ENCODE peak calls at places on chromosome X, in six cellular contexts. One of them, this sample, is unnamed. For H3K4me1, the result is how much of the 10 kb centered on the place peaks cover.

GRCh38 chrX:103817502-103817901 is 14.6 kb downstream of the RAB9B start:
- DNase-seq in testis: no peak
- DNase-seq in upper lobe of right lung: no peak
- DNase-seq in transverse colon: no peak
- DNase-seq in iPS DF 6.9: no peak
- DNase-seq in aorta: no peak
- DNase-seq in this sample: no peak

GRCh38 chrX:153694687-153695270 is 7.1 kb downstream of the SLC6A8 start:
- DNase-seq in testis: no peak
- DNase-seq in upper lobe of right lung: no peak
- DNase-seq in transverse colon: no peak
- DNase-seq in iPS DF 6.9: no peak
- DNase-seq in aorta: no peak
- DNase-seq in this sample: no peak

GRCh38 chrX:23493941-23494374 is 159.3 kb downstream of the PTCHD1 start:
- DNase-seq in testis: no peak
- DNase-seq in upper lobe of right lung: no peak
- DNase-seq in transverse colon: no peak
- DNase-seq in iPS DF 6.9: no peak
- DNase-seq in aorta: no peak
- DNase-seq in this sample: no peak

GRCh38 chrX:101659601-101660063 is at the start of gene ARMCX2:
- DNase-seq in testis: peak
- DNase-seq in upper lobe of right lung: peak
- DNase-seq in transverse colon: peak
- DNase-seq in iPS DF 6.9: peak
- DNase-seq in aorta: peak
- DNase-seq in this sample: peak

GRCh38 chrX:7272301-7272700 is 124.3 kb upstream of the PUDP start:
- DNase-seq in testis: no peak
- DNase-seq in upper lobe of right lung: no peak
- DNase-seq in transverse colon: no peak
- DNase-seq in iPS DF 6.9: no peak
- DNase-seq in aorta: no peak
- DNase-seq in this sample: no peak

GRCh38 chrX:129139837-129140679 is 383.2 kb downstream of the SMARCA1 start:
- DNase-seq in testis: no peak
- DNase-seq in upper lobe of right lung: no peak
- DNase-seq in transverse colon: no peak
- DNase-seq in iPS DF 6.9: no peak
- DNase-seq in aorta: no peak
- DNase-seq in this sample: no peak

GRCh38 chrX:14030248-14030592 is 528 bp upstream of the GEMIN8 start:
- DNase-seq in testis: no peak
- DNase-seq in upper lobe of right lung: no peak
- DNase-seq in transverse colon: no peak
- DNase-seq in iPS DF 6.9: no peak
- DNase-seq in aorta: no peak
- DNase-seq in this sample: no peak

GRCh38 chrX:123291623-123292022 is 107.5 kb downstream of the GRIA3 start:
- DNase-seq in testis: peak
- DNase-seq in upper lobe of right lung: no peak
- DNase-seq in transverse colon: no peak
- DNase-seq in iPS DF 6.9: no peak
- DNase-seq in aorta: no peak
- DNase-seq in this sample: no peak

GRCh38 chrX:69093960-69094935 is 71.0 kb downstream of the PJA1 start:
- DNase-seq in testis: peak
- DNase-seq in upper lobe of right lung: no peak
- DNase-seq in transverse colon: peak
- DNase-seq in iPS DF 6.9: peak
- DNase-seq in aorta: no peak
- DNase-seq in this sample: peak

GRCh38 chrX:12994321-12994720 is 19.4 kb downstream of the TMSB4X start:
- DNase-seq in testis: no peak
- DNase-seq in upper lobe of right lung: no peak
- DNase-seq in transverse colon: no peak
- DNase-seq in iPS DF 6.9: no peak
- DNase-seq in aorta: no peak
- DNase-seq in this sample: no peak

GRCh38 chrX:97009391-97009790 is 125.7 kb downstream of the RPA4 start:
- DNase-seq in testis: no peak
- DNase-seq in upper lobe of right lung: no peak
- DNase-seq in transverse colon: no peak
- DNase-seq in iPS DF 6.9: no peak
- DNase-seq in aorta: no peak
- DNase-seq in this sample: no peak

GRCh38 chrX:17635231-17635630 is 102.1 kb upstream of the SCML1 start:
- DNase-seq in testis: no peak
- DNase-seq in upper lobe of right lung: no peak
- DNase-seq in transverse colon: peak
- DNase-seq in iPS DF 6.9: peak
- DNase-seq in aorta: no peak
- DNase-seq in this sample: peak

GRCh38 chrX:95057341-95057740 is 1383.3 kb downstream of the FAM133A start:
- DNase-seq in testis: no peak
- DNase-seq in upper lobe of right lung: no peak
- DNase-seq in transverse colon: no peak
- DNase-seq in iPS DF 6.9: no peak
- DNase-seq in aorta: no peak
- DNase-seq in this sample: no peak

GRCh38 chrX:93673869-93674271 is at the start of gene FAM133A:
- DNase-seq in testis: peak
- DNase-seq in upper lobe of right lung: no peak
- DNase-seq in transverse colon: no peak
- DNase-seq in iPS DF 6.9: no peak
- DNase-seq in aorta: no peak
- DNase-seq in this sample: no peak

GRCh38 chrX:50111762-50112161 is 89.0 kb downstream of the AKAP4 start:
- DNase-seq in testis: peak
- DNase-seq in upper lobe of right lung: peak
- DNase-seq in transverse colon: peak
- DNase-seq in iPS DF 6.9: no peak
- DNase-seq in aorta: no peak
- DNase-seq in this sample: no peak

GRCh38 chrX:48021026-48021900 is 14.5 kb downstream of the SPACA5 start:
- DNase-seq in testis: peak
- DNase-seq in upper lobe of right lung: peak
- DNase-seq in transverse colon: peak
- DNase-seq in iPS DF 6.9: peak
- DNase-seq in aorta: peak
- DNase-seq in this sample: peak

GRCh38 chrX:134460861-134461218 is 875 bp downstream of the HPRT1 start:
- DNase-seq in testis: no peak
- DNase-seq in upper lobe of right lung: no peak
- DNase-seq in transverse colon: no peak
- DNase-seq in iPS DF 6.9: no peak
- DNase-seq in aorta: no peak
- DNase-seq in this sample: no peak

GRCh38 chrX:41353964-41354363 is 20.0 kb downstream of the DDX3X start:
- DNase-seq in testis: no peak
- DNase-seq in upper lobe of right lung: no peak
- DNase-seq in transverse colon: no peak
- DNase-seq in iPS DF 6.9: no peak
- DNase-seq in aorta: no peak
- DNase-seq in this sample: no peak

GRCh38 chrX:46967547-46967946 is 55.3 kb downstream of the JADE3 start:
- DNase-seq in testis: no peak
- DNase-seq in upper lobe of right lung: no peak
- DNase-seq in transverse colon: no peak
- DNase-seq in iPS DF 6.9: no peak
- DNase-seq in aorta: no peak
- DNase-seq in this sample: no peak

GRCh38 chrX:22365460-22365859 is 92.7 kb downstream of the CBLL2 start:
- DNase-seq in testis: no peak
- DNase-seq in upper lobe of right lung: no peak
- DNase-seq in transverse colon: no peak
- DNase-seq in iPS DF 6.9: no peak
- DNase-seq in aorta: no peak
- DNase-seq in this sample: no peak

GRCh38 chrX:101206471-101206870 is 13.1 kb upstream of the DRP2 start:
- DNase-seq in testis: no peak
- DNase-seq in upper lobe of right lung: no peak
- DNase-seq in transverse colon: no peak
- DNase-seq in iPS DF 6.9: no peak
- DNase-seq in aorta: no peak
- DNase-seq in this sample: no peak

GRCh38 chrX:136268051-136269048 is 17.1 kb upstream of the MAP7D3 start:
- DNase-seq in testis: peak
- DNase-seq in upper lobe of right lung: no peak
- DNase-seq in transverse colon: peak
- DNase-seq in iPS DF 6.9: no peak
- DNase-seq in aorta: no peak
- DNase-seq in this sample: peak

GRCh38 chrX:135484636-135485289 is 35.7 kb upstream of the INTS6L start:
- DNase-seq in testis: peak
- DNase-seq in upper lobe of right lung: no peak
- DNase-seq in transverse colon: no peak
- DNase-seq in iPS DF 6.9: no peak
- DNase-seq in aorta: no peak
- DNase-seq in this sample: no peak

GRCh38 chrX:115564243-115564642 is 3.3 kb downstream of the PLS3 start:
- DNase-seq in testis: no peak
- DNase-seq in upper lobe of right lung: no peak
- DNase-seq in transverse colon: no peak
- DNase-seq in iPS DF 6.9: no peak
- DNase-seq in aorta: no peak
- DNase-seq in this sample: no peak

GRCh38 chrX:41634284-41634683 is 54.5 kb upstream of the GPR34 start:
- DNase-seq in testis: no peak
- DNase-seq in upper lobe of right lung: no peak
- DNase-seq in transverse colon: no peak
- DNase-seq in iPS DF 6.9: no peak
- DNase-seq in aorta: no peak
- DNase-seq in this sample: no peak

GRCh38 chrX:63657821-63658220 is 127.2 kb downstream of the ARHGEF9 start:
- DNase-seq in testis: no peak
- DNase-seq in upper lobe of right lung: peak
- DNase-seq in transverse colon: no peak
- DNase-seq in iPS DF 6.9: no peak
- DNase-seq in aorta: peak
- DNase-seq in this sample: no peak

GRCh38 chrX:100407147-100407783 is 2.8 kb downstream of the PCDH19 start:
- DNase-seq in testis: peak
- DNase-seq in upper lobe of right lung: no peak
- DNase-seq in transverse colon: no peak
- DNase-seq in iPS DF 6.9: no peak
- DNase-seq in aorta: no peak
- DNase-seq in this sample: no peak

GRCh38 chrX:81537723-81538122 is 335.8 kb downstream of the SH3BGRL start:
- DNase-seq in testis: no peak
- DNase-seq in upper lobe of right lung: no peak
- DNase-seq in transverse colon: no peak
- DNase-seq in iPS DF 6.9: no peak
- DNase-seq in aorta: no peak
- DNase-seq in this sample: no peak

GRCh38 chrX:107135965-107136307 is 17.3 kb upstream of the RBM41 start:
- DNase-seq in testis: no peak
- DNase-seq in upper lobe of right lung: no peak
- DNase-seq in transverse colon: no peak
- DNase-seq in iPS DF 6.9: no peak
- DNase-seq in aorta: no peak
- DNase-seq in this sample: no peak

DNA sequence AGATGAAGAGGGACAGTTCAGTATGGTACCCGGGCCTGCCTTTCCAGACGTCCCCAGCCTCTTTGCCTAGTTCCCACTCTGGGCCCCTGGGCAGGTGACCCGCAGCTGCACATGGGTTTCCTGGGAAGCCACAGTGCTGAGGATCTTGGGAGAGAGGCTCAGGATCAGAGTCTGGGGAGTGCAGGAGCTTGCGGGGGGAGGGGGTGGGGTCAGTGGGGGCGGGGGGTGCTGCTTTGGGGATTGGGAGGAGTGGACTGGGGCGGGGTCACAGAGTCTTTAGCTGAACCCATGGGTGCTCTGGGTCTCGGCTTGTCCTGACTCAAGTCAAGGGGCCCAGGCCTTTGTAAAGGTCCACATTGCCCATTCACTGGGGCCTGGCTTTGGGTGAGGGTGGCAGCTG is 63.6 kb downstream of the TBL1X start:
- DNase-seq in testis: no peak
- DNase-seq in upper lobe of right lung: no peak
- DNase-seq in transverse colon: no peak
- DNase-seq in iPS DF 6.9: no peak
- DNase-seq in aorta: no peak
- DNase-seq in this sample: no peak
- H3K4me1 ChIP-seq in testis: under half
- H3K4me1 ChIP-seq in upper lobe of right lung: under half
- H3K4me1 ChIP-seq in transverse colon: under half
- H3K4me1 ChIP-seq in iPS DF 6.9: under half
- H3K4me1 ChIP-seq in aorta: under half
- H3K4me1 ChIP-seq in this sample: under half

DNA sequence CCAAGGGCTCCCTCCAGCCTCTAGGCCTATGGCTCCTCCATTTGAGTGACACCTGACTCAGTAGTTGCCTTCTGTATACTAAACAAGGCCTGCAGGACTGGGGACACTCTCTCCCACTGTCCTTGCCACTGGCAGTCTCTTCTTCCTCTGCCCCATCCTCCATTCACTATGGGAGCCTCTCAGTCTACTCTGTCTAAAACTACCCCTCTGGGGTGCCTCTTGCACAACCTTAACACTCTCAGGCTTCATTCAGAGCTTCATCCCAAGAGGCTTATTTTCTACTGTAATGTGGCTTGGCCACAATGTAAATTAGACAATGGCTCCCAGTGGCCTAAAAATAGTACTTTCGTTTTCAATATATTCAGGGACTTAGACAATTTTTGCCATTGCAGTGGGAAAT is 133.0 kb downstream of the ZC4H2 start:
- DNase-seq in testis: no peak
- DNase-seq in upper lobe of right lung: no peak
- DNase-seq in transverse colon: no peak
- DNase-seq in iPS DF 6.9: no peak
- DNase-seq in aorta: no peak
- DNase-seq in this sample: no peak
- H3K4me1 ChIP-seq in testis: under half
- H3K4me1 ChIP-seq in upper lobe of right lung: under half
- H3K4me1 ChIP-seq in transverse colon: under half
- H3K4me1 ChIP-seq in iPS DF 6.9: under half
- H3K4me1 ChIP-seq in aorta: under half
- H3K4me1 ChIP-seq in this sample: under half

DNA sequence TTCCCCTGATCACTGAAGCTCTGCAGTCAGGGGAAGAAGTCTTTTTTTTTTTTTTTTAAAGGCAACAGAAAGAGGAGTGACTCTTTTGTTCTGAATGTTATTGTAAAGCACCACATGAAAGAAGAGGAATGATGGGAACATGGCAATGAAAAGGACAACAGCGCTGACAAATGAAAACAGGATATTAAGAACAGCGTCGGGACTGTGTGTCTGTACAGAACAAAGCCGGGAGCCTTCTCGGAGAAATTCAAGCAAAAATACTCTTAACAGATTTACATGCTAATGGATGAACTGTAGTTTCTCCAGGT is 40.7 kb downstream of the MID1 start:
- DNase-seq in testis: no peak
- DNase-seq in upper lobe of right lung: no peak
- DNase-seq in transverse colon: no peak
- DNase-seq in iPS DF 6.9: no peak
- DNase-seq in aorta: no peak
- DNase-seq in this sample: no peak
- H3K4me1 ChIP-seq in testis: under half
- H3K4me1 ChIP-seq in upper lobe of right lung: under half
- H3K4me1 ChIP-seq in transverse colon: under half
- H3K4me1 ChIP-seq in iPS DF 6.9: under half
- H3K4me1 ChIP-seq in aorta: under half
- H3K4me1 ChIP-seq in this sample: under half

GRCh38 chrX:19799319-19800182 is 87.8 kb downstream of the SH3KBP1 start:
- DNase-seq in testis: peak
- DNase-seq in upper lobe of right lung: no peak
- DNase-seq in transverse colon: no peak
- DNase-seq in iPS DF 6.9: no peak
- DNase-seq in aorta: no peak
- DNase-seq in this sample: no peak
- H3K4me1 ChIP-seq in testis: under half
- H3K4me1 ChIP-seq in upper lobe of right lung: under half
- H3K4me1 ChIP-seq in transverse colon: under half
- H3K4me1 ChIP-seq in iPS DF 6.9: under half
- H3K4me1 ChIP-seq in aorta: under half
- H3K4me1 ChIP-seq in this sample: under half